ENCODE peak calls at places on chromosome 21, in five cellular contexts. D is H1, X is NT2/D1, V is HepG2, I is GM12878. W is an unnamed sample.

GRCh38 chr21:46141767-46142580 is 13.4 kb downstream of the FTCD start:
- DNase-seq in D (no peak), X (no peak), V (no peak), I (no peak), W (no peak)

GRCh38 chr21:39000496-39000895 is 182.8 kb downstream of the PSMG1 start:
- DNase-seq in D (no peak), X (no peak), V (no peak), I (no peak), W (no peak)

GRCh38 chr21:41737656-41738324 is 29.1 kb downstream of the RIPK4 start:
- DNase-seq in D (no peak), X (no peak), V (no peak), I (no peak), W (no peak)

GRCh38 chr21:25115021-25115420 is 492.3 kb downstream of the MRPL39 start:
- DNase-seq in D (no peak), X (no peak), V (no peak), I (peak; percentile 5), W (no peak)

GRCh38 chr21:38303300-38303699 is 46.5 kb downstream of the KCNJ15 start:
- DNase-seq in D (no peak), X (no peak), V (no peak), I (no peak), W (no peak)

GRCh38 chr21:41396452-41397107 is 29.5 kb upstream of the MX1 start:
- DNase-seq in D (no peak), X (no peak), V (no peak), I (no peak), W (no peak)

GRCh38 chr21:40345700-40346099 is 478.5 kb downstream of the PCP4 start:
- DNase-seq in D (no peak), X (no peak), V (no peak), I (no peak), W (no peak)

GRCh38 chr21:15688809-15689208 is 41.0 kb upstream of the USP25 start:
- DNase-seq in D (no peak), X (no peak), V (no peak), I (no peak), W (no peak)

GRCh38 chr21:26169611-26170470 is 729 bp downstream of the APP start:
- DNase-seq in D (peak; percentile 63), X (no peak), V (no peak), I (no peak), W (peak; percentile 60)

GRCh38 chr21:35226302-35226701 is 177.2 kb upstream of the RUNX1 start:
- DNase-seq in D (no peak), X (no peak), V (peak; percentile 24), I (no peak), W (no peak)

GRCh38 chr21:40422851-40423635 is 423.9 kb downstream of the DSCAM start:
- DNase-seq in D (no peak), X (no peak), V (no peak), I (no peak), W (no peak)

GRCh38 chr21:15051652-15052554 is 12.9 kb downstream of the NRIP1 start:
- DNase-seq in D (no peak), X (no peak), V (no peak), I (no peak), W (no peak)

GRCh38 chr21:38683222-38683621 is 122.5 kb upstream of the ETS2 start:
- DNase-seq in D (no peak), X (no peak), V (no peak), I (no peak), W (no peak)

GRCh38 chr21:35227774-35228173 is 178.7 kb upstream of the RUNX1 start:
- DNase-seq in D (no peak), X (no peak), V (no peak), I (no peak), W (no peak)

GRCh38 chr21:15730484-15731242 is 881 bp downstream of the USP25 start:
- DNase-seq in D (no peak), X (no peak), V (no peak), I (no peak), W (no peak)

GRCh38 chr21:42004406-42005199 is 5.6 kb downstream of the ZBTB21 start:
- DNase-seq in D (peak; percentile 4), X (no peak), V (no peak), I (no peak), W (no peak)

GRCh38 chr21:42509239-42509638 is 4.4 kb upstream of the SLC37A1 start:
- DNase-seq in D (no peak), X (no peak), V (no peak), I (no peak), W (no peak)

GRCh38 chr21:14945176-14945575 is 119.6 kb downstream of the NRIP1 start:
- DNase-seq in D (no peak), X (no peak), V (no peak), I (no peak), W (no peak)

GRCh38 chr21:33384851-33385331 is 18.3 kb upstream of the IFNGR2 start:
- DNase-seq in D (no peak), X (no peak), V (no peak), I (no peak), W (no peak)

GRCh38 chr21:17506936-17507335 is 5.9 kb upstream of the CXADR start:
- DNase-seq in D (no peak), X (no peak), V (no peak), I (no peak), W (no peak)

GRCh38 chr21:41877901-41878830 is 978 bp downstream of the PRDM15 start:
- DNase-seq in D (no peak), X (no peak), V (no peak), I (no peak), W (peak; percentile 62)

GRCh38 chr21:34335316-34335715 is 28.5 kb upstream of the KCNE2 start:
- DNase-seq in D (no peak), X (no peak), V (no peak), I (no peak), W (no peak)

GRCh38 chr21:17370263-17370662 is 142.6 kb upstream of the CXADR start:
- DNase-seq in D (no peak), X (no peak), V (no peak), I (no peak), W (no peak)

GRCh38 chr21:28521932-28522826 is 470.5 kb downstream of the LTN1 start:
- DNase-seq in D (no peak), X (peak; percentile 22), V (no peak), I (no peak), W (no peak)

GRCh38 chr21:43370091-43370658 is 56.8 kb downstream of the SIK1 start:
- DNase-seq in D (no peak), X (no peak), V (no peak), I (no peak), W (no peak)

GRCh38 chr21:17045214-17045835 is 467.5 kb upstream of the CXADR start:
- DNase-seq in D (no peak), X (no peak), V (no peak), I (no peak), W (peak; percentile 36)

GRCh38 chr21:28342229-28342810 is 650.4 kb downstream of the LTN1 start:
- DNase-seq in D (no peak), X (no peak), V (no peak), I (no peak), W (no peak)

GRCh38 chr21:42190492-42190875 is 28.5 kb upstream of the ABCG1 start:
- DNase-seq in D (no peak), X (no peak), V (no peak), I (no peak), W (no peak)

DNA sequence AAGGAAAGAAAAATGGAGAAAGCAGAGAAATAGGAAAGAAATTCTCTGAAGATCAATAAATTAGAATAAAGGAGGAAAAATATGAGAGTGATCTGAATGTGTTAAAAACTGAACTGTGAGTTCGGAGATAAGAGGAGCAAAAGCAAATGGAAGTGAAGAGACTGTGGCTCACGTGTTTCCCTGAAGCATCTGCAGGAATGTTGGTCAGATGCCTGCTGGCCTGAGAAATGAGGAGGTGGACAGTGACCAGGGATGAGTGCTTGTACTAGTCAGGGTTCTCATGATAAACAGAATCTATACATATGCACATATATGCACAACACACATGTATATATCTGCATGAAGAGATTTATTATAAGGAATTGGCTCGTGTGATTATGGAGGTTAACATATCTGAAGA is 103.4 kb upstream of the TIAM1 start:
- DNase-seq in D (no peak), X (no peak), V (no peak), I (no peak), W (no peak)
- TF ChIP-seq SUZ12 in D (no peak), X (no peak), V (no peak), I (no peak), W (no peak)

DNA sequence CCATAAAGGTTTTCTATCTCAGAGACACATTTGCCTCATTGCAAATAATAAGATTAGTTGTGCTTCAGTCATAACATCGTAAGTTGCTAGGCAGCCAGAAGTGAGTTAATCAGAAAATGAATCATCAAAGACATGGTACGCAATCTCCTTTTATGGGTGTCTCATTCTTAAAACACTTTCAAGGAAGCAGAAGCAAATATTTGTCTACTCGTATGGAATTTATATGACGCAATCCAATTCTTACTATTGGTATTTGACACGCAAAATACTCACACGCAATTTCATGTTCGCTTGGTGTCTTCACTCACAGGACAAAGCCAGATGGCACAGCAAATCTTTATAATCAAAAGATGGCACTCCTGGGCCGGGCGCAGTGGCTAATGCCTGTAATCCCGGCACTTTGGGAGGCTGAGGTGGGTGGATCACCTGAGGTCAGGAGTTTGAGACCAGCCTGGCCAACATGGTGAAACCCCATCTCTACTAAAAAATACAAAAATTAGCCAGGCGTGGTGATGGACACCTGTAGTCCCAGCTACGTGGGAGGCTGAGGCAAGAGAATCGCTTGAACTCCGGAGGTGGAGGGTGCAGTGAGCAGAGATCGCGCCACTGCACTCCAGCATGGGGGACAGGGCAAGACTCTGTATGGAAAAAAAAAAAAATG is 56.4 kb downstream of the HLCS start:
- DNase-seq in D (no peak), X (no peak), V (peak; percentile 21), I (no peak), W (no peak)
- TF ChIP-seq SUZ12 in D (no peak), X (no peak), V (no peak), I (no peak), W (no peak)

GRCh38 chr21:21111309-21111920 is 113.2 kb downstream of the NCAM2 start:
- DNase-seq in D (no peak), X (no peak), V (no peak), I (no peak), W (no peak)
- TF ChIP-seq SUZ12 in D (no peak), X (no peak), V (no peak), I (no peak), W (no peak)

GRCh38 chr21:44893278-44893556 is 19.7 kb upstream of the PTTG1IP start:
- DNase-seq in D (no peak), X (no peak), V (no peak), I (no peak), W (no peak)

GRCh38 chr21:44895859-44896258 is 22.4 kb upstream of the PTTG1IP start:
- DNase-seq in D (no peak), X (no peak), V (no peak), I (no peak), W (no peak)

GRCh38 chr21:44896561-44897286 is 23.2 kb upstream of the PTTG1IP start:
- DNase-seq in D (no peak), X (no peak), V (no peak), I (no peak), W (no peak)

GRCh38 chr21:44893948-44894656 is 20.6 kb upstream of the PTTG1IP start:
- DNase-seq in D (no peak), X (no peak), V (no peak), I (no peak), W (no peak)

GRCh38 chr21:44894687-44895302 is 21.3 kb upstream of the PTTG1IP start:
- DNase-seq in D (no peak), X (no peak), V (no peak), I (no peak), W (no peak)
- TF ChIP-seq SUZ12 in D (no peak), X (no peak), V (no peak), I (no peak), W (no peak)